ENCODE peak calls at places on chromosomes 16 and 17, in five cellular contexts. One of them, this sample, is unnamed.

GRCh38 chr16:86665319-86665675 is 86.9 kb downstream of the FOXL1 start:
- DNase-seq in skeletal muscle cell: peak; percentile 69
- DNase-seq in breast epithelium: no peak
- DNase-seq in RPMI7951: peak; percentile 90
- DNase-seq in SK-N-SH: no peak
- DNase-seq in this sample: no peak

GRCh38 chr16:46748775-46749705 is 896 bp upstream of the MYLK3 start:
- DNase-seq in skeletal muscle cell: no peak
- DNase-seq in breast epithelium: no peak
- DNase-seq in RPMI7951: no peak
- DNase-seq in SK-N-SH: peak; percentile 30
- DNase-seq in this sample: peak; percentile 29

GRCh38 chr16:29745126-29745852 is 501 bp downstream of the C16orf54 start:
- DNase-seq in skeletal muscle cell: no peak
- DNase-seq in breast epithelium: no peak
- DNase-seq in RPMI7951: no peak
- DNase-seq in SK-N-SH: no peak
- DNase-seq in this sample: peak; percentile 70

GRCh38 chr17:41972571-41973411 is 6.2 kb downstream of the CNP start:
- DNase-seq in skeletal muscle cell: no peak
- DNase-seq in breast epithelium: peak; percentile 83
- DNase-seq in RPMI7951: no peak
- DNase-seq in SK-N-SH: peak; percentile 72
- DNase-seq in this sample: no peak

GRCh38 chr17:81486174-81486810 is 26.3 kb downstream of the ACTG1 start:
- DNase-seq in skeletal muscle cell: no peak
- DNase-seq in breast epithelium: no peak
- DNase-seq in RPMI7951: no peak
- DNase-seq in SK-N-SH: no peak
- DNase-seq in this sample: no peak

GRCh38 chr17:47872651-47873161 is 21.7 kb upstream of the SP6 start:
- DNase-seq in skeletal muscle cell: no peak
- DNase-seq in breast epithelium: peak; percentile 48
- DNase-seq in RPMI7951: no peak
- DNase-seq in SK-N-SH: no peak
- DNase-seq in this sample: peak; percentile 84

GRCh38 chr17:40922239-40922638 is 15.2 kb downstream of the KRT23 start:
- DNase-seq in skeletal muscle cell: peak; percentile 47
- DNase-seq in breast epithelium: peak; percentile 40
- DNase-seq in RPMI7951: peak; percentile 86
- DNase-seq in SK-N-SH: no peak
- DNase-seq in this sample: no peak

GRCh38 chr17:34668206-34668605 is 88.8 kb downstream of the TMEM132E start:
- DNase-seq in skeletal muscle cell: no peak
- DNase-seq in breast epithelium: no peak
- DNase-seq in RPMI7951: no peak
- DNase-seq in SK-N-SH: no peak
- DNase-seq in this sample: no peak

GRCh38 chr17:63274156-63274555 is 171.9 kb downstream of the CYB561 start:
- DNase-seq in skeletal muscle cell: peak; percentile 90
- DNase-seq in breast epithelium: no peak
- DNase-seq in RPMI7951: peak; percentile 67
- DNase-seq in SK-N-SH: no peak
- DNase-seq in this sample: no peak

GRCh38 chr17:1759529-1759928 is 2.3 kb upstream of the SERPINF1 start:
- DNase-seq in skeletal muscle cell: no peak
- DNase-seq in breast epithelium: no peak
- DNase-seq in RPMI7951: no peak
- DNase-seq in SK-N-SH: no peak
- DNase-seq in this sample: no peak

GRCh38 chr16:3625911-3626732 is 14.7 kb upstream of the SLX4 start:
- DNase-seq in skeletal muscle cell: no peak
- DNase-seq in breast epithelium: no peak
- DNase-seq in RPMI7951: no peak
- DNase-seq in SK-N-SH: no peak
- DNase-seq in this sample: no peak

GRCh38 chr17:42387663-42388380 is 420 bp downstream of the STAT3 start:
- DNase-seq in skeletal muscle cell: no peak
- DNase-seq in breast epithelium: peak; percentile 62
- DNase-seq in RPMI7951: peak; percentile 53
- DNase-seq in SK-N-SH: peak; percentile 26
- DNase-seq in this sample: peak; percentile 81

This sample was measured in H7.